ENCODE peak calls at places on chromosomes 13 and 19, in seven cellular contexts. One of them, this sample, is unnamed.

GRCh38 chr19:7679017-7679720 is 1.5 kb upstream of the TRAPPC5 start:
- DNase-seq in fibroblast of lung: no peak
- DNase-seq in H9: no peak
- DNase-seq in mesenchymal stem cell: peak
- DNase-seq in neuronal stem cell: no peak
- DNase-seq in PC-3: peak
- DNase-seq in GM23248: no peak
- DNase-seq in this sample: no peak

GRCh38 chr13:84607614-84608013 is 725.3 kb upstream of the SLITRK1 start:
- DNase-seq in fibroblast of lung: peak
- DNase-seq in H9: no peak
- DNase-seq in mesenchymal stem cell: no peak
- DNase-seq in neuronal stem cell: no peak
- DNase-seq in PC-3: peak
- DNase-seq in GM23248: peak
- DNase-seq in this sample: peak

GRCh38 chr19:588093-588742 is 1.5 kb upstream of the HCN2 start:
- DNase-seq in fibroblast of lung: peak
- DNase-seq in H9: peak
- DNase-seq in mesenchymal stem cell: peak
- DNase-seq in neuronal stem cell: peak
- DNase-seq in PC-3: peak
- DNase-seq in GM23248: peak
- DNase-seq in this sample: no peak

GRCh38 chr13:96238241-96238640 is 148.3 kb downstream of the HS6ST3 start:
- DNase-seq in fibroblast of lung: no peak
- DNase-seq in H9: no peak
- DNase-seq in mesenchymal stem cell: no peak
- DNase-seq in neuronal stem cell: no peak
- DNase-seq in PC-3: no peak
- DNase-seq in GM23248: no peak
- DNase-seq in this sample: no peak

GRCh38 chr19:49264258-49264657 is 60.7 kb downstream of the SLC6A16 start:
- DNase-seq in fibroblast of lung: no peak
- DNase-seq in H9: no peak
- DNase-seq in mesenchymal stem cell: no peak
- DNase-seq in neuronal stem cell: no peak
- DNase-seq in PC-3: peak
- DNase-seq in GM23248: no peak
- DNase-seq in this sample: no peak

GRCh38 chr19:38596057-38596981 is 21.4 kb downstream of the MAP4K1 start:
- DNase-seq in fibroblast of lung: no peak
- DNase-seq in H9: peak
- DNase-seq in mesenchymal stem cell: peak
- DNase-seq in neuronal stem cell: peak
- DNase-seq in PC-3: peak
- DNase-seq in GM23248: peak
- DNase-seq in this sample: no peak

GRCh38 chr13:27016871-27017270 is 154.7 kb downstream of the USP12 start:
- DNase-seq in fibroblast of lung: no peak
- DNase-seq in H9: no peak
- DNase-seq in mesenchymal stem cell: no peak
- DNase-seq in neuronal stem cell: no peak
- DNase-seq in PC-3: no peak
- DNase-seq in GM23248: no peak
- DNase-seq in this sample: no peak

GRCh38 chr19:55261671-55262126 is 2.9 kb upstream of the PPP6R1 start:
- DNase-seq in fibroblast of lung: no peak
- DNase-seq in H9: peak
- DNase-seq in mesenchymal stem cell: no peak
- DNase-seq in neuronal stem cell: no peak
- DNase-seq in PC-3: no peak
- DNase-seq in GM23248: no peak
- DNase-seq in this sample: no peak

GRCh38 chr19:3095375-3096191 is 1.4 kb downstream of the GNA11 start:
- DNase-seq in fibroblast of lung: no peak
- DNase-seq in H9: peak
- DNase-seq in mesenchymal stem cell: peak
- DNase-seq in neuronal stem cell: peak
- DNase-seq in PC-3: peak
- DNase-seq in GM23248: peak
- DNase-seq in this sample: no peak

GRCh38 chr13:113544071-113544891 is 40.3 kb upstream of the TFDP1 start:
- DNase-seq in fibroblast of lung: no peak
- DNase-seq in H9: peak
- DNase-seq in mesenchymal stem cell: no peak
- DNase-seq in neuronal stem cell: no peak
- DNase-seq in PC-3: no peak
- DNase-seq in GM23248: no peak
- DNase-seq in this sample: no peak

DNA sequence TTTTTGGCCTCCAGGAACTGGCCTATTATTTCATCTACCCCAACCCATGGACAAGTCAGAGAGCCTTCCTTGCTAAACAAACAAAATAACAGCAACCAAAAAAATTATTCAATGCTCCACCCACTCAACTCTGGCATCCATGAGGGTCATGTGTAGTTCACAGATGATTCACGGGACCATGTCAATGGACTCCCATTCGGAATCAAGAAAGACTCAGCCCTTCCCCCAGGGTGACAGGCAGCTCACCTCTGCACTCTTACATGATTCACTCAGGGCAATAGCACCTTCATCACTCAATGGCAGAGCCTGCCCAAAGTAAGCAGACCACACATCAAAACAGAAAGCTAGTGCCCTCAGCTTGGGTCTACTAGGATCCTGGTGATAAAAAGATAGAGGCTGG is 14.3 kb upstream of the SCEL start:
- DNase-seq in fibroblast of lung: peak
- DNase-seq in H9: no peak
- DNase-seq in mesenchymal stem cell: no peak
- DNase-seq in neuronal stem cell: no peak
- DNase-seq in PC-3: peak
- DNase-seq in GM23248: peak
- DNase-seq in this sample: peak
- H3K4me2 ChIP-seq in fibroblast of lung: no peak
- H3K4me2 ChIP-seq in H9: no peak
- H3K4me2 ChIP-seq in mesenchymal stem cell: no peak
- H3K4me2 ChIP-seq in neuronal stem cell: no peak
- H3K4me2 ChIP-seq in PC-3: peak
- H3K4me2 ChIP-seq in GM23248: peak
- H3K4me2 ChIP-seq in this sample: peak

DNA sequence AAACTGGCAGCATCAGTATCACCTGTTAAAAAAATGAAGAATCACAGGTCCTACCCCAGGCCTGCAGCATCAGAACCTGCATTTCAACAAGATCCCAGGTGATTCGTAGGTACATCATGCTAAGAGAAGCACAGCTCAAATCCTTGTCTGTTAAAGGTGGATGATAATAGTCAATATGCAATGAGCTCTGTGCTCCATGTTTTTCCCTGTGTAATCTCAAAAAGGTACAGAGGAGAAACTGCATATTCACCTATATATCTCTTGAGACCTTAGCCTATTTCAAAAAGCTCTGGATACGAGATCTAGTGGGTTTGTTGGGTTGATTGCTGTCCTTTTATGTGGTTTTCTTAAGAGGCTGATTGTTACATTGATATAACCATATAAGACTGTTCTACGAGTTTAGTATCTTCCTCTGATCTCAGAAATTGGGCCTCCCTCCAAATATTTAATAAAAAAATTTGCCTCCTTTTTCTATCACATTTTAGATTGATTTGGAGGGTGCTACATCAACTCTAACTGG is 148.9 kb downstream of the DCT start:
- DNase-seq in fibroblast of lung: no peak
- DNase-seq in H9: no peak
- DNase-seq in mesenchymal stem cell: no peak
- DNase-seq in neuronal stem cell: no peak
- DNase-seq in PC-3: no peak
- DNase-seq in GM23248: no peak
- DNase-seq in this sample: no peak
- H2AFZ ChIP-seq in fibroblast of lung: no peak
- H2AFZ ChIP-seq in H9: no peak
- H2AFZ ChIP-seq in mesenchymal stem cell: no peak
- H2AFZ ChIP-seq in neuronal stem cell: no peak
- H2AFZ ChIP-seq in PC-3: no peak
- H2AFZ ChIP-seq in GM23248: peak
- H2AFZ ChIP-seq in this sample: no peak

GRCh38 chr13:87169337-87169736 is 501.8 kb upstream of the SLITRK5 start:
- DNase-seq in fibroblast of lung: no peak
- DNase-seq in H9: no peak
- DNase-seq in mesenchymal stem cell: no peak
- DNase-seq in neuronal stem cell: no peak
- DNase-seq in PC-3: no peak
- DNase-seq in GM23248: no peak
- DNase-seq in this sample: no peak

GRCh38 chr13:87166348-87166747 is 504.8 kb upstream of the SLITRK5 start:
- DNase-seq in fibroblast of lung: no peak
- DNase-seq in H9: no peak
- DNase-seq in mesenchymal stem cell: no peak
- DNase-seq in neuronal stem cell: no peak
- DNase-seq in PC-3: no peak
- DNase-seq in GM23248: no peak
- DNase-seq in this sample: no peak

GRCh38 chr13:87172166-87172825 is 498.9 kb upstream of the SLITRK5 start:
- DNase-seq in fibroblast of lung: peak
- DNase-seq in H9: no peak
- DNase-seq in mesenchymal stem cell: peak
- DNase-seq in neuronal stem cell: no peak
- DNase-seq in PC-3: no peak
- DNase-seq in GM23248: peak
- DNase-seq in this sample: peak

DNA sequence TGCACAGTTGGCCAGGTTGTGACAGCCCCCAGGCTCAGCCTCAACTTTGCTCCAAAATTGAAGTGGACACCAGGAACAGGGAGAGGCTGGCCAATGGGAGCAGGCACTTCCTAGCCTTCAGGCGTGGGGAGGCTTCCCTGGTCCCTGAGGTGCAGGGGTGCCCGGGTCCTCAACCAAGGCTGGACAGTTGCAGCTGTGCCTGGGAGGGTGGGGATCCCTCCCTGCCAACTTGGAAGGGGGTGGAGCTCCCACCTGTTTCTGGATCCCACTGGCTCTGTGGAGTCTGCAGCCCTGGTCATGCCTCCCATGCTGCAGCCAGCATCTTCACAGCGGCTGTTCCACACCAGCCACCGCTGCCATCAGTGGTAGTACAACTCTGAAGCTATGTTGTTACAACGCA is 502.8 kb upstream of the SLITRK5 start:
- DNase-seq in fibroblast of lung: no peak
- DNase-seq in H9: no peak
- DNase-seq in mesenchymal stem cell: no peak
- DNase-seq in neuronal stem cell: no peak
- DNase-seq in PC-3: no peak
- DNase-seq in GM23248: no peak
- DNase-seq in this sample: no peak
- H3K4me2 ChIP-seq in fibroblast of lung: no peak
- H3K4me2 ChIP-seq in H9: no peak
- H3K4me2 ChIP-seq in mesenchymal stem cell: no peak
- H3K4me2 ChIP-seq in neuronal stem cell: no peak
- H3K4me2 ChIP-seq in PC-3: no peak
- H3K4me2 ChIP-seq in GM23248: no peak
- H3K4me2 ChIP-seq in this sample: no peak

GRCh38 chr19:31220540-31220939 is 128.7 kb downstream of the TSHZ3 start:
- DNase-seq in fibroblast of lung: no peak
- DNase-seq in H9: peak
- DNase-seq in mesenchymal stem cell: no peak
- DNase-seq in neuronal stem cell: no peak
- DNase-seq in PC-3: no peak
- DNase-seq in GM23248: no peak
- DNase-seq in this sample: no peak
- H2AFZ ChIP-seq in fibroblast of lung: no peak
- H2AFZ ChIP-seq in H9: peak
- H2AFZ ChIP-seq in mesenchymal stem cell: no peak
- H2AFZ ChIP-seq in neuronal stem cell: peak
- H2AFZ ChIP-seq in PC-3: no peak
- H2AFZ ChIP-seq in GM23248: peak
- H2AFZ ChIP-seq in this sample: no peak

GRCh38 chr13:28513745-28514144 is 18.8 kb upstream of the FLT1 start:
- DNase-seq in fibroblast of lung: no peak
- DNase-seq in H9: no peak
- DNase-seq in mesenchymal stem cell: no peak
- DNase-seq in neuronal stem cell: no peak
- DNase-seq in PC-3: no peak
- DNase-seq in GM23248: no peak
- DNase-seq in this sample: no peak
- H3K4me2 ChIP-seq in fibroblast of lung: no peak
- H3K4me2 ChIP-seq in H9: no peak
- H3K4me2 ChIP-seq in mesenchymal stem cell: no peak
- H3K4me2 ChIP-seq in neuronal stem cell: no peak
- H3K4me2 ChIP-seq in PC-3: no peak
- H3K4me2 ChIP-seq in GM23248: no peak
- H3K4me2 ChIP-seq in this sample: no peak

DNA sequence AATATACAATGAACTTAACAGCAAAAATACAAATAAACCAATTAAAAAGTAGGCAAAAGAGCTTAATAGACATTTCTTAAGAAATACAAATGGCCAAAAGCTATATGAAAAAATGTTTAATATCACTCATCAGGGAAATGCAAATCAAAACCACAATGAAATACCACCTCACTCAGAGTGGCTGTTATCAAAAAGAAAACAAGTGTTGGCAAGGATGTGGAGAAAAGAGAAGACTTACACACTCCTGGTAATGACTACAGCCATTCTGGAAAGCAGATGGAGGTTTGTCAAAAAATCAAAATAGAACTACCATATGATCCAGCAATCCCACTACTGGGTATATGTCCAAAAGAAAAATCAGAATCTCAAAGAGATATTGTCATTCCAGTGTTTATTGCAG is 223.4 kb upstream of the SLC10A2 start:
- DNase-seq in fibroblast of lung: peak
- DNase-seq in H9: no peak
- DNase-seq in mesenchymal stem cell: no peak
- DNase-seq in neuronal stem cell: no peak
- DNase-seq in PC-3: no peak
- DNase-seq in GM23248: no peak
- DNase-seq in this sample: peak
- H2AFZ ChIP-seq in fibroblast of lung: no peak
- H2AFZ ChIP-seq in H9: no peak
- H2AFZ ChIP-seq in mesenchymal stem cell: no peak
- H2AFZ ChIP-seq in neuronal stem cell: no peak
- H2AFZ ChIP-seq in PC-3: no peak
- H2AFZ ChIP-seq in GM23248: no peak
- H2AFZ ChIP-seq in this sample: no peak

This sample was measured in astrocyte.